ENCODE peak calls at places on chromosomes 7 and 10, in nine cellular contexts. One of them, this sample, is unnamed.

GRCh38 chr7:92698237-92698841 is 108.1 kb upstream of the FAM133B start:
- DNase-seq in skeletal muscle cell: peak
- DNase-seq in cerebellum: no peak
- DNase-seq in activated CD4-positive, CD25-positive, alpha-beta regulatory T cell: no peak
- DNase-seq in suprapubic skin: no peak
- DNase-seq in T1000: no peak
- DNase-seq in NAMALWA: no peak
- DNase-seq in stimulated activated CD8-positive, alpha-beta memory T cell treated with anti-CD3 and anti-CD28 coated beads, Interleukin-2, amount 100 ng/mL, for 48 hours: no peak
- DNase-seq in ACHN: peak
- DNase-seq in this sample: no peak

GRCh38 chr10:63573068-63573697 is 52.0 kb downstream of the REEP3 start:
- DNase-seq in cerebellum: peak
- DNase-seq in suprapubic skin: no peak
- DNase-seq in stimulated activated CD8-positive, alpha-beta memory T cell treated with anti-CD3 and anti-CD28 coated beads, Interleukin-2, amount 100 ng/mL, for 48 hours: no peak
- DNase-seq in T1000: no peak
- DNase-seq in NAMALWA: no peak
- DNase-seq in activated CD4-positive, CD25-positive, alpha-beta regulatory T cell: no peak
- DNase-seq in ACHN: no peak
- DNase-seq in skeletal muscle cell: no peak
- DNase-seq in this sample: no peak

GRCh38 chr10:77482072-77482471 is 155.5 kb downstream of the KCNMA1 start:
- DNase-seq in stimulated activated CD8-positive, alpha-beta memory T cell treated with anti-CD3 and anti-CD28 coated beads, Interleukin-2, amount 100 ng/mL, for 48 hours: no peak
- DNase-seq in ACHN: no peak
- DNase-seq in T1000: no peak
- DNase-seq in cerebellum: no peak
- DNase-seq in skeletal muscle cell: no peak
- DNase-seq in suprapubic skin: no peak
- DNase-seq in NAMALWA: no peak
- DNase-seq in activated CD4-positive, CD25-positive, alpha-beta regulatory T cell: no peak
- DNase-seq in this sample: no peak

GRCh38 chr7:94434031-94434430 is 39.3 kb downstream of the COL1A2 start:
- DNase-seq in cerebellum: no peak
- DNase-seq in ACHN: no peak
- DNase-seq in activated CD4-positive, CD25-positive, alpha-beta regulatory T cell: no peak
- DNase-seq in skeletal muscle cell: no peak
- DNase-seq in stimulated activated CD8-positive, alpha-beta memory T cell treated with anti-CD3 and anti-CD28 coated beads, Interleukin-2, amount 100 ng/mL, for 48 hours: no peak
- DNase-seq in T1000: no peak
- DNase-seq in suprapubic skin: no peak
- DNase-seq in NAMALWA: no peak
- DNase-seq in this sample: no peak

GRCh38 chr10:86019141-86019540 is 347.5 kb downstream of the GRID1 start:
- DNase-seq in stimulated activated CD8-positive, alpha-beta memory T cell treated with anti-CD3 and anti-CD28 coated beads, Interleukin-2, amount 100 ng/mL, for 48 hours: no peak
- DNase-seq in cerebellum: no peak
- DNase-seq in activated CD4-positive, CD25-positive, alpha-beta regulatory T cell: no peak
- DNase-seq in T1000: no peak
- DNase-seq in ACHN: no peak
- DNase-seq in skeletal muscle cell: no peak
- DNase-seq in NAMALWA: peak
- DNase-seq in suprapubic skin: no peak
- DNase-seq in this sample: no peak

GRCh38 chr10:132707776-132708171 is 78.2 kb downstream of the NKX6-2 start:
- DNase-seq in cerebellum: no peak
- DNase-seq in ACHN: no peak
- DNase-seq in stimulated activated CD8-positive, alpha-beta memory T cell treated with anti-CD3 and anti-CD28 coated beads, Interleukin-2, amount 100 ng/mL, for 48 hours: no peak
- DNase-seq in activated CD4-positive, CD25-positive, alpha-beta regulatory T cell: no peak
- DNase-seq in skeletal muscle cell: no peak
- DNase-seq in suprapubic skin: peak
- DNase-seq in NAMALWA: no peak
- DNase-seq in T1000: no peak
- DNase-seq in this sample: no peak

GRCh38 chr7:69749358-69749757 is 151.1 kb downstream of the AUTS2 start:
- DNase-seq in T1000: no peak
- DNase-seq in stimulated activated CD8-positive, alpha-beta memory T cell treated with anti-CD3 and anti-CD28 coated beads, Interleukin-2, amount 100 ng/mL, for 48 hours: no peak
- DNase-seq in activated CD4-positive, CD25-positive, alpha-beta regulatory T cell: no peak
- DNase-seq in suprapubic skin: no peak
- DNase-seq in cerebellum: no peak
- DNase-seq in ACHN: no peak
- DNase-seq in NAMALWA: no peak
- DNase-seq in skeletal muscle cell: no peak
- DNase-seq in this sample: no peak

GRCh38 chr7:85528581-85528980 is 341.7 kb upstream of the SEMA3D start:
- DNase-seq in activated CD4-positive, CD25-positive, alpha-beta regulatory T cell: no peak
- DNase-seq in skeletal muscle cell: no peak
- DNase-seq in ACHN: no peak
- DNase-seq in T1000: no peak
- DNase-seq in cerebellum: no peak
- DNase-seq in stimulated activated CD8-positive, alpha-beta memory T cell treated with anti-CD3 and anti-CD28 coated beads, Interleukin-2, amount 100 ng/mL, for 48 hours: no peak
- DNase-seq in NAMALWA: no peak
- DNase-seq in suprapubic skin: no peak
- DNase-seq in this sample: no peak

GRCh38 chr7:151245360-151246160 is 2.9 kb downstream of the SMARCD3 start:
- DNase-seq in activated CD4-positive, CD25-positive, alpha-beta regulatory T cell: peak
- DNase-seq in NAMALWA: peak
- DNase-seq in T1000: no peak
- DNase-seq in suprapubic skin: no peak
- DNase-seq in skeletal muscle cell: no peak
- DNase-seq in stimulated activated CD8-positive, alpha-beta memory T cell treated with anti-CD3 and anti-CD28 coated beads, Interleukin-2, amount 100 ng/mL, for 48 hours: peak
- DNase-seq in cerebellum: no peak
- DNase-seq in ACHN: peak
- DNase-seq in this sample: no peak

GRCh38 chr10:128701381-128701780 is 575.2 kb upstream of the MKI67 start:
- DNase-seq in ACHN: no peak
- DNase-seq in activated CD4-positive, CD25-positive, alpha-beta regulatory T cell: no peak
- DNase-seq in stimulated activated CD8-positive, alpha-beta memory T cell treated with anti-CD3 and anti-CD28 coated beads, Interleukin-2, amount 100 ng/mL, for 48 hours: no peak
- DNase-seq in skeletal muscle cell: no peak
- DNase-seq in NAMALWA: no peak
- DNase-seq in suprapubic skin: no peak
- DNase-seq in cerebellum: no peak
- DNase-seq in T1000: no peak
- DNase-seq in this sample: no peak